ENCODE peak calls at places on chromosomes 7 and 10, in ten cellular contexts. P is left lung, L is endodermal cell, B is neural crest cell, G is A549, F is Calu3, J is epithelial cell of esophagus, D is lower leg skin, N is kidney epithelial cell, R is GM12864. Y is an unnamed sample.

GRCh38 chr10:63409465-63410027 is 56.2 kb downstream of the JMJD1C start:
- DNase-seq in P (no peak), R (no peak), B (no peak), G (no peak), J (peak; percentile 38), L (no peak), N (no peak), F (no peak), D (no peak), Y (peak; percentile 46)

GRCh38 chr10:100890141-100890695 is 22.5 kb upstream of the SLF2 start:
- DNase-seq in R (no peak), F (no peak), D (peak; percentile 32), B (no peak), G (no peak), N (no peak), P (no peak), L (no peak), J (no peak), Y (no peak)

GRCh38 chr10:67697646-67698245 is 1.8 kb upstream of the CTNNA3 start:
- DNase-seq in D (no peak), F (peak; percentile 44), N (peak; percentile 14), J (peak; percentile 57), R (peak; percentile 33), P (no peak), G (peak; percentile 58), B (peak; percentile 2), L (no peak), Y (peak; percentile 25)

GRCh38 chr7:24435002-24435401 is 138.2 kb upstream of the PALS2 start:
- DNase-seq in J (no peak), G (no peak), F (no peak), B (no peak), L (peak; percentile 82), D (no peak), R (no peak), P (no peak), N (no peak), Y (no peak)

GRCh38 chr7:66321283-66321682 is 116.1 kb downstream of the TPST1 start:
- DNase-seq in L (no peak), R (no peak), D (no peak), F (no peak), J (peak; percentile 36), B (no peak), G (no peak), N (no peak), P (no peak), Y (no peak)

GRCh38 chr7:46756256-46756655 is 825.7 kb downstream of the TNS3 start:
- DNase-seq in N (no peak), D (no peak), F (no peak), B (no peak), R (no peak), P (no peak), L (no peak), G (no peak), J (no peak), Y (no peak)

GRCh38 chr10:70283445-70284399 is at the start of gene NPFFR1:
- DNase-seq in D (no peak), F (peak; percentile 17), N (no peak), J (no peak), B (no peak), R (no peak), P (no peak), G (no peak), L (peak; percentile 81), Y (no peak)

GRCh38 chr10:88763441-88763840 is 3.6 kb downstream of the LIPN start:
- DNase-seq in F (no peak), N (no peak), R (no peak), G (no peak), P (no peak), B (no peak), J (peak; percentile 70), D (no peak), L (no peak), Y (no peak)

GRCh38 chr10:42431095-42431494 is 207.3 kb downstream of the ZNF33B start:
- DNase-seq in R (no peak), N (no peak), F (no peak), J (no peak), P (no peak), G (no peak), L (no peak), D (no peak), B (no peak), Y (no peak)

DNA sequence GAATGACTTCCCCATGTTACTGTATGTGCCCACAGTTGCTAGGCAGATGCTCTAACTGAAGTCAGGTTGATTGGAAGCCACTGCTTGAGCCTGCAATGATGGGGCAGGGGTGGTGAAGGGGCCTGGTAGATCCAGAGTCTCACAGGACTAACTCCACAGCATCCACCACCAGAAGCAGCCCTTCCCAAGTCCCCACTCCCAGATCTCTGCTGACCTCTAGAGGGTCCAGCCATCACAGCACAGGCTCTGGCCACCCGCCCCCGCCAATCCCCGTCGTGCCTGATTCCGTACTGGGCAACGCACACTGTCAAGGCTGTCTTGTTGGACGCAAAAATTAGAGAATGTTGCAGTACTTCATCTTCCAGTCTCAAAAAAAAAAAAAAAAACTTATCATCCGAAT is 136.8 kb upstream of the PDE1C start:
- DNase-seq in R (no peak), B (peak; percentile 47), N (no peak), F (peak; percentile 73), P (no peak), D (no peak), L (peak; percentile 86), G (peak; percentile 40), J (no peak), Y (no peak)
- TF ChIP-seq CTCF in R (no peak), B (peak; percentile 54), N (peak; percentile 52), F (peak; percentile 74), P (no peak), D (no peak), L (peak; percentile 80), G (peak; percentile 27), J (peak; percentile 10), Y (no peak)

GRCh38 chr7:82602066-82602465 is 158.5 kb upstream of the CACNA2D1 start:
- DNase-seq in B (no peak), N (no peak), D (no peak), G (no peak), J (no peak), R (no peak), P (no peak), F (no peak), L (no peak), Y (no peak)

GRCh38 chr7:82598958-82599357 is 155.4 kb upstream of the CACNA2D1 start:
- DNase-seq in B (no peak), F (no peak), P (no peak), G (no peak), L (no peak), R (no peak), J (peak; percentile 2), D (no peak), N (no peak), Y (peak; percentile 37)

GRCh38 chr7:82599910-82600309 is 156.3 kb upstream of the CACNA2D1 start:
- DNase-seq in L (no peak), N (no peak), B (no peak), R (no peak), D (no peak), P (no peak), G (no peak), F (no peak), J (no peak), Y (no peak)

GRCh38 chr7:82605247-82605864 is 161.8 kb upstream of the CACNA2D1 start:
- DNase-seq in R (no peak), F (peak; percentile 29), B (peak; percentile 16), P (no peak), N (no peak), J (peak; percentile 48), D (no peak), G (peak; percentile 22), L (peak; percentile 58), Y (peak; percentile 3)

DNA sequence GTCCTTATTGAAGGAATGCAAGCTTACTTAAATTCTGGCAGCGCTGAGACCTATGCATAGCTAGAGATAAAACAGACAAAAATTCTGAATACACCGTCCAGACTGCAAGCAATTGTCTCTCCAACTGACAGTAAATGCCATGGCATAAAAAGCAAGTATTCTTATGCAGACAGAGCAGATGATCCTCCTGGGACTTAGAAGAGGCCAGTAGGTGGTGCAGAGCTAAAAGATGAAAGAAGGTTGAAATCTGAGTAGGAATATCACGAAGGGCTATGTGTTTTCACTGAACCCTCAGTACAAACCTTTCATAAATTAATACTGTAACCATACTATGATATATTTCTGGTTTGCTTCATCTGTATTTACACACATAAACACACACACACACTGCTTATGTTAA is 157.0 kb upstream of the CACNA2D1 start:
- DNase-seq in F (no peak), B (no peak), G (no peak), J (peak; percentile 11), R (no peak), N (no peak), D (no peak), L (no peak), P (no peak), Y (no peak)
- TF ChIP-seq CTCF in F (no peak), B (peak; percentile 9), G (peak; percentile 25), J (peak; percentile 33), R (no peak), N (peak; percentile 5), D (no peak), L (peak; percentile 31), P (no peak), Y (no peak)

GRCh38 chr7:155398944-155399343 is 59.0 kb upstream of the EN2 start:
- DNase-seq in J (no peak), G (no peak), R (no peak), B (no peak), N (no peak), L (peak; percentile 73), P (no peak), F (peak; percentile 28), D (no peak), Y (no peak)
- TF ChIP-seq CTCF in J (no peak), G (peak; percentile 12), R (peak; percentile 55), B (no peak), N (no peak), L (peak; percentile 68), P (no peak), F (peak; percentile 37), D (no peak), Y (peak; percentile 41)

GRCh38 chr7:63080406-63080805 is 918.2 kb upstream of the ZNF722 start:
- DNase-seq in G (no peak), F (no peak), P (no peak), B (no peak), L (no peak), N (no peak), R (no peak), J (no peak), D (peak; percentile 39), Y (no peak)
- TF ChIP-seq CTCF in G (no peak), F (no peak), P (no peak), B (no peak), L (no peak), N (no peak), R (no peak), J (no peak), D (no peak), Y (no peak)

DNA sequence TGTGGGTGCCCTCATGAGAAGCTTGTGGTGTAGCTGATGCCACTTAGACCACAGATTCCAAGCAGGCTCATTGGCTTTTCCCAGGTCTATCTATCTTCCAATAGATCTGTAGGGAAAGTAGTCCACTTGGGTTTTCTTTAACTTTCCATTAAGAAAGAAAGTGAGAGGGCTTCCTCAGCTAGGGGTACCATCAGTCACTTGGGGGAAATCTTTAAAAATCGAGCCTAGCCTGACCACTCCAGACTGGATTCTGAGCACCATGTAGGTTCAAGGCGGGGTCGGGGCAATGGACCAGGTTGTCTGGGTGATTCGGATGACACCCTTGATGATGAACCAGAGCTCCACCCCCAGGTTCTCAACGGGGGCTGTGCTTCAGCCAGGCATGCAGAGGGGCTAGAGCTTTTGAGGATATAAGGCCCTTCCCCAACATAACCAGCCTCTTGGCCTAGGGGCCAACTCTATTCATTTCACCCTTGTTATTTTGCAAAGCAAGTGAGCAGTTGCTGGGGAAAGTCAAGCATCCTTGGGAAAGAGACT is 27.0 kb downstream of the ITPRIP start:
- DNase-seq in N (no peak), R (no peak), F (no peak), J (no peak), D (no peak), P (no peak), G (no peak), L (no peak), B (no peak), Y (no peak)
- TF ChIP-seq CTCF in N (no peak), R (no peak), F (no peak), J (no peak), D (no peak), P (no peak), G (no peak), L (no peak), B (no peak), Y (no peak)

Y was measured in HFFc6.